ENCODE peak calls at places on chromosomes 11 and 22, in five cellular contexts. H, Z, B, K and G are unnamed samples.

GRCh38 chr11:98965775-98966174 is 55.0 kb upstream of the CNTN5 start:
- DNase-seq in H (no peak), Z (no peak), B (no peak), K (no peak), G (no peak)

GRCh38 chr11:133901999-133902398 is 54.8 kb downstream of the IGSF9B start:
- DNase-seq in H (no peak), Z (no peak), B (no peak), K (no peak), G (no peak)

GRCh38 chr22:37892566-37893338 is 13.3 kb upstream of the MICALL1 start:
- DNase-seq in H (peak), Z (no peak), B (no peak), K (peak), G (no peak)

GRCh38 chr11:31812392-31813241 is 1.5 kb upstream of the PAX6 start:
- DNase-seq in H (no peak), Z (peak), B (no peak), K (no peak), G (no peak)

GRCh38 chr11:6385046-6385777 is 5.1 kb upstream of the SMPD1 start:
- DNase-seq in H (no peak), Z (no peak), B (no peak), K (no peak), G (no peak)

GRCh38 chr11:95886462-95886861 is 37.4 kb downstream of the MTMR2 start:
- DNase-seq in H (no peak), Z (no peak), B (no peak), K (no peak), G (no peak)

GRCh38 chr11:129855086-129855485 is 39.4 kb downstream of the TMEM45B start:
- DNase-seq in H (no peak), Z (no peak), B (no peak), K (no peak), G (no peak)

GRCh38 chr11:86741489-86742435 is 58.6 kb upstream of the PRSS23 start:
- DNase-seq in H (no peak), Z (peak), B (peak), K (peak), G (peak)

GRCh38 chr11:81725691-81726090 is 1008.0 kb downstream of the FAM181B start:
- DNase-seq in H (no peak), Z (peak), B (no peak), K (peak), G (no peak)

GRCh38 chr11:40186401-40187091 is 1272.9 kb downstream of the LRRC4C start:
- DNase-seq in H (no peak), Z (no peak), B (no peak), K (no peak), G (no peak)

GRCh38 chr11:64445651-64446050 is 86.7 kb downstream of the RPS6KA4 start:
- DNase-seq in H (no peak), Z (no peak), B (no peak), K (no peak), G (no peak)

GRCh38 chr11:1555713-1556153 is 16.3 kb downstream of the DUSP8 start:
- DNase-seq in H (no peak), Z (no peak), B (no peak), K (no peak), G (no peak)

GRCh38 chr11:32829680-32830412 is at the start of gene PRRG4:
- DNase-seq in H (peak), Z (no peak), B (peak), K (no peak), G (no peak)

GRCh38 chr11:32829157-32829679 is 509 bp upstream of the PRRG4 start:
- DNase-seq in H (no peak), Z (peak), B (no peak), K (no peak), G (no peak)

GRCh38 chr22:46241397-46242007 is 8.6 kb downstream of the CDPF1 start:
- DNase-seq in H (no peak), Z (no peak), B (no peak), K (no peak), G (no peak)

GRCh38 chr11:70470127-70470526 is 71.8 kb downstream of the CTTN start:
- DNase-seq in H (peak), Z (peak), B (no peak), K (peak), G (no peak)

GRCh38 chr22:39446239-39446721 is 10.5 kb upstream of the MGAT3 start:
- DNase-seq in H (no peak), Z (no peak), B (no peak), K (no peak), G (no peak)

GRCh38 chr11:93974759-93975158 is 46.4 kb upstream of the HEPHL1 start:
- DNase-seq in H (no peak), Z (no peak), B (no peak), K (no peak), G (no peak)

GRCh38 chr22:39530136-39530535 is 2.4 kb downstream of the RPS19BP1 start:
- DNase-seq in H (no peak), Z (no peak), B (no peak), K (no peak), G (no peak)